ENCODE peak calls at places on chromosomes 1 and 21, in four cellular contexts. B, O, W and P are unnamed samples.

GRCh38 chr1:223430221-223430620 is 37.0 kb downstream of the CCDC185 start:
- DNase-seq in B (no peak), O (no peak), W (no peak), P (no peak)

GRCh38 chr21:45539046-45539795 is 3.0 kb downstream of the SLC19A1 start:
- DNase-seq in B (no peak), O (peak), W (peak), P (no peak)

GRCh38 chr1:107141491-107142369 is 891 bp downstream of the NTNG1 start:
- DNase-seq in B (no peak), O (no peak), W (no peak), P (no peak)

GRCh38 chr1:89130716-89131115 is 4.8 kb upstream of the GBP2 start:
- DNase-seq in B (no peak), O (no peak), W (no peak), P (no peak)

GRCh38 chr1:80444171-80444570 is 1356.6 kb upstream of the ADGRL2 start:
- DNase-seq in B (no peak), O (no peak), W (no peak), P (no peak)

GRCh38 chr1:202656951-202657646 is 53.2 kb downstream of the SYT2 start:
- DNase-seq in B (no peak), O (no peak), W (no peak), P (no peak)

GRCh38 chr1:228213917-228214808 is 6.3 kb downstream of the OBSCN start:
- DNase-seq in B (no peak), O (peak), W (no peak), P (no peak)

GRCh38 chr1:63882048-63882704 is 108.4 kb downstream of the ROR1 start:
- DNase-seq in B (no peak), O (no peak), W (no peak), P (no peak)

GRCh38 chr1:214660900-214661299 is 57.9 kb downstream of the CENPF start:
- DNase-seq in B (no peak), O (no peak), W (no peak), P (no peak)

GRCh38 chr1:47693115-47693514 is 255.3 kb downstream of the FOXD2 start:
- DNase-seq in B (no peak), O (peak), W (no peak), P (peak)

GRCh38 chr1:90114521-90115141 is 119.7 kb downstream of the ZNF326 start:
- DNase-seq in B (no peak), O (no peak), W (no peak), P (no peak)

GRCh38 chr1:80666073-80666472 is 1134.7 kb upstream of the ADGRL2 start:
- DNase-seq in B (no peak), O (no peak), W (no peak), P (no peak)

GRCh38 chr1:105795741-105796140 is 1260.7 kb upstream of the PRMT6 start:
- DNase-seq in B (no peak), O (no peak), W (no peak), P (no peak)

GRCh38 chr1:99180343-99180808 is 83.9 kb upstream of the PLPPR4 start:
- DNase-seq in B (peak), O (no peak), W (no peak), P (no peak)

GRCh38 chr1:156399355-156400125 is 30.5 kb downstream of the RHBG start:
- DNase-seq in B (no peak), O (no peak), W (no peak), P (no peak)

GRCh38 chr1:92536593-92537332 is 50.0 kb upstream of the GFI1 start:
- DNase-seq in B (no peak), O (no peak), W (no peak), P (no peak)

GRCh38 chr1:157104598-157105293 is 5.1 kb upstream of the ETV3L start:
- DNase-seq in B (no peak), O (no peak), W (no peak), P (no peak)

GRCh38 chr1:20715406-20715805 is 2.4 kb downstream of the KIF17 start:
- DNase-seq in B (no peak), O (no peak), W (no peak), P (no peak)

GRCh38 chr1:59926381-59927243 is at the start of gene CYP2J2:
- DNase-seq in B (peak), O (no peak), W (no peak), P (no peak)

GRCh38 chr1:245337829-245338484 is 183.2 kb downstream of the KIF26B start:
- DNase-seq in B (no peak), O (no peak), W (no peak), P (no peak)

GRCh38 chr1:87017994-87018672 is 103.7 kb downstream of the HS2ST1 start:
- DNase-seq in B (no peak), O (no peak), W (no peak), P (no peak)

GRCh38 chr21:39373634-39374033 is 24.7 kb upstream of the HMGN1 start:
- DNase-seq in B (no peak), O (no peak), W (no peak), P (no peak)

GRCh38 chr1:211603191-211603701 is 24.3 kb upstream of the SLC30A1 start:
- DNase-seq in B (no peak), O (no peak), W (no peak), P (no peak)

GRCh38 chr1:218347316-218347712 is 2.2 kb downstream of the TGFB2 start:
- DNase-seq in B (no peak), O (no peak), W (no peak), P (no peak)

GRCh38 chr1:21707086-21707840 is 38.1 kb upstream of the RAP1GAP start:
- DNase-seq in B (no peak), O (no peak), W (no peak), P (no peak)

GRCh38 chr1:196955926-196956325 is 12.4 kb downstream of the CFHR2 start:
- DNase-seq in B (no peak), O (no peak), W (no peak), P (no peak)

GRCh38 chr1:165259236-165259635 is 97.3 kb downstream of the LMX1A start:
- DNase-seq in B (no peak), O (no peak), W (no peak), P (no peak)

GRCh38 chr1:39779137-39779536 is 8.0 kb upstream of the OXCT2 start:
- DNase-seq in B (no peak), O (no peak), W (no peak), P (no peak)

GRCh38 chr1:150560011-150560438 is 10.8 kb downstream of the ADAMTSL4 start:
- DNase-seq in B (peak), O (no peak), W (no peak), P (no peak)

GRCh38 chr1:86846166-86846647 is 67.7 kb downstream of the SELENOF start:
- DNase-seq in B (no peak), O (no peak), W (no peak), P (no peak)

GRCh38 chr1:227944931-227945890 is 2.5 kb downstream of the WNT9A start:
- DNase-seq in B (no peak), O (peak), W (no peak), P (no peak)

GRCh38 chr1:2397007-2397679 is 5.5 kb downstream of the RER1 start:
- DNase-seq in B (no peak), O (no peak), W (no peak), P (no peak)

GRCh38 chr1:84422909-84423308 is 24.6 kb downstream of the DNASE2B start:
- DNase-seq in B (no peak), O (no peak), W (no peak), P (no peak)

GRCh38 chr1:14522331-14523241 is 75.9 kb upstream of the KAZN start:
- DNase-seq in B (no peak), O (no peak), W (no peak), P (no peak)

GRCh38 chr1:233664254-233664653 is 50.3 kb downstream of the KCNK1 start:
- DNase-seq in B (no peak), O (no peak), W (no peak), P (no peak)

GRCh38 chr1:11178021-11179015 is 10.8 kb upstream of the ANGPTL7 start:
- DNase-seq in B (no peak), O (no peak), W (no peak), P (no peak)

GRCh38 chr1:19414490-19414889 is 70.8 kb downstream of the CAPZB start:
- DNase-seq in B (no peak), O (no peak), W (no peak), P (no peak)

GRCh38 chr1:199685369-199685768 is 342.1 kb upstream of the NR5A2 start:
- DNase-seq in B (no peak), O (no peak), W (no peak), P (no peak)

DNA sequence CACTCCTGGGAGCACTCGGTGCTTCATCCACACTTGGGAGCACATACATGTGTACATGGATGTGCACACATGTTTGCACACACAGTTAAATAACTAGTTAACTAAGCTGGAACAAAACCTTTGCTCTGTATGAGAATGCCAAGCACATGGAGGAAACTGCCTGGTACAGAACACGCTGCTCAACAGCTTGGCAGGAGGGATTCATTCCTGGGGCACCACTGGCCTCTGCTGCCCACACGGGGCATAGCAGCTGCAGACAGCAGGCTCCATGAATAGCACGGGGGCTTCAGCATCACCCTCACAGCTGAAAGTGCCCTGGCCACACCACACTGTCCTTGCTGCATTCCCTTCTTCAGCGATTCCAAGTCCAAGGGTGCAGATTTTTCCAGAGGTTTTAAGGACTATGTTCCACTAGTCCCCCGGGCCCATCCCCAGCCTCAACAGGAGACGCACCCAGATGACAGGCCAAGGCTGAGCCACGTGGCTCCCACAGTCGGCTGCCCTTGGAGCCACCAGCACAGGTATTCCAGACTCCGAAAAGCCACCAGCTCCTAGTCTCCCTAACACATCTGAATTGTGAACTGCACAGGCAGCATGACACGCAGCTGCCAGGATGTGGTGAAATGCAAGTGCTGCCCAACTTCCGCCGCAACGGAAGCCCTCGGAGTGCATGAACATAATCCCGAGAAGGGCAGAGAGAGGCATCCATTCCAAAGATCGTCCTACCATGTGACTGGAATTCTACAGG is 16.9 kb downstream of the NPHP4 start:
- DNase-seq in B (peak), O (no peak), W (no peak), P (no peak)
- TF ChIP-seq CTCF in B (peak), O (peak), W (peak), P (no peak)

DNA sequence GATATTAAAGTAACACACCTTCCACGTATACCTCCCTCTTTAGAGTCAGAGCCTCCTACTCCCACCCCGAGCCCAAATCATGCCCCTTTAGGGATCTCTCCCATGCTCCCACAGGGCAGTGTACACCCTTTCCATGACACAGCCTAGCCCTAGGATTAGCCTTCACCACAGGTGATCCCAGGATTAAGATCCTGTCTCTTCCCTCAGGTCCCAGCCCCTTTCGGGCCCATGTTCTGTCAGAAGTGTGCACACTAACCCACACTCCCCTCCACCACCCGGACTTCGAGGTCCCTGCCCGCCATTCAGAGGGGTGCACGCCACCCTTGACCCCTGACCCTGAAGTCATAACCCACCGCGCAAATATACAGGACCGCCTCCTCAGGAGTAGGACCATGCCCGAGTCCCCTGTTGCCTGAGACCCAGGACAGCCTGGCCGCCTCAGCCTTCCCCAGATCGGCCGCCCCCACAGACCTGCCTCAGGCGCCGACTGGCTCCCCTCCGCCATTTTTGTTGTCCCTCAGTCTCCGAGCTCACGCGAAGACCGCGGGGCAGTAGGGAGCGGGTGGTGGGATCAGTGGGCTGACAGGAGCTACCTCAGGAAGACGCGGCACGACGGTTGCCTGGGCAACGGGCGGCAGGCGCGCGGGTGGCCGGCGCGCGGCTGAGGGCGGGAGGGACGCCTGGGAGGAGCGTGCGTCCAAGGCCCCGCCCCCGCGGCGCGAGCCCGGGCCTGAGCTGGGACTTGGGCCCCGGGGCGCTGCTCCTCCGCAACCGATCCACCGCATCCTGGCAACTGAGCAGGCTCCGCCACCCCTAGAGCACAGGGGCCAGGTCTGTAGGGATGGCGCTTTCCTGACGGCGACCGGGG is at the start of gene AGBL4:
- DNase-seq in B (no peak), O (no peak), W (no peak), P (no peak)
- TF ChIP-seq CTCF in B (no peak), O (no peak), W (no peak), P (no peak)

DNA sequence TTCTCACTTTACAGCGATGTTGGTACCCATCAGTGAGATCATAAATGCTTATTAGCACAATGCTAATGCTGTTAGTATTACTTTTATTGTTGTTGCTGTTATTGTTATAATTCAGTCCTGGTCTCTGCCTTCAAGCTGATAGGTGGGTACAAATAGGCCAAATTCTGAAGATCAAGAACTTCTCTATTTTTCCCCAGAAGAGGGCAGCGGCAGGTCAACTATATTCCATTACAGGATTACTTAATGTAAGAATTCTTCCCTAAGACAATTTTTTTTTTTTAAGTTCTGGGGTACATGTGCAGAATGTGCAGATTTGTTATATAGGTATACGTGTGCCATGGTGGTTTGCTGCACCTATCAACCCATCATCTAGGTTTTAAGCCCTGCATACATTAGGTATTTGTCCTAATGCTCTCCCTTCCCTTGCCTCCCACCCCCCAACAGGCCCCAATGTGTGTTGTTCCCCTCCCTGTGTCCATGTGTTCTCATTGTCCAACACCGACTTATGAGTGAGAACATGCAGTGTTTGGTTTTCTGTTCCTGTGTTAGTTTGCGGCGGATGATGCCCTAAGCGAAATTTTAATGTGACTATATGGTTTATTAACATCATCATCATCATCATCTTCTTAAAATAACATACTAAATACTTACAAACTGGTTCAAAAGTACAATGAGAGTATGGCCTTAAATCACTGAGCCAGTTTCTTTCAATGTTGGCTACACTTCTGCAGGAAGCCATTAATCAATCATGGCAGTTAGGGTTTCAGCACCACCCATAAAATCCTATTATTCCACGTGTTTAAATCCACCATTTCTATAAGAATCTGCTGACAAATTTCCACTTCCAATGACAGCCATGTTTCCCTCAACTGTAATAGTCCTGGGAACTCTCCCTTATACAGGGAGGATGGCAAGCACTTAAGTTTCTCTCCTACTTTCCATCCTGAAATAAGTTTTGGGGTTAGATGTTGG is 19.2 kb downstream of the SLC19A2 start:
- DNase-seq in B (no peak), O (no peak), W (no peak), P (no peak)
- TF ChIP-seq CTCF in B (peak), O (peak), W (peak), P (no peak)

GRCh38 chr1:7641587-7642417 is 129.3 kb upstream of the VAMP3 start:
- DNase-seq in B (no peak), O (no peak), W (no peak), P (no peak)
- TF ChIP-seq CTCF in B (no peak), O (no peak), W (no peak), P (no peak)

GRCh38 chr1:198056255-198056654 is 100.5 kb upstream of the NEK7 start:
- DNase-seq in B (no peak), O (no peak), W (no peak), P (no peak)
- TF ChIP-seq CTCF in B (no peak), O (no peak), W (no peak), P (no peak)